ENCODE peak calls at places on chromosome X, in five cellular contexts. A, M, Z, S and P are unnamed samples.

GRCh38 chrX:132452911-132453550 is 35.8 kb downstream of the MBNL3 start:
- DNase-seq in A (no peak), Z (no peak), M (no peak), S (no peak), P (no peak)

GRCh38 chrX:120791013-120791643 is 84.5 kb downstream of the CT47B1 start:
- DNase-seq in A (no peak), M (peak; percentile 47), S (no peak), Z (peak; percentile 73), P (peak; percentile 85)

GRCh38 chrX:36431819-36432218 is 512.3 kb downstream of the CFAP47 start:
- DNase-seq in S (no peak), Z (no peak), A (no peak), M (peak; percentile 0), P (peak; percentile 82)

GRCh38 chrX:138885886-138886285 is 174.4 kb upstream of the FGF13 start:
- DNase-seq in Z (peak; percentile 54), M (peak; percentile 56), A (no peak), S (no peak), P (peak; percentile 9)

GRCh38 chrX:129706395-129707072 is 32.2 kb upstream of the XPNPEP2 start:
- DNase-seq in A (no peak), Z (no peak), S (no peak), M (no peak), P (peak; percentile 59)

GRCh38 chrX:30935985-30936384 is 46.9 kb upstream of the TAB3 start:
- DNase-seq in M (peak; percentile 20), A (no peak), Z (peak; percentile 31), S (no peak), P (peak; percentile 19)

GRCh38 chrX:110989447-110989846 is 106.5 kb upstream of the PAK3 start:
- DNase-seq in M (no peak), S (no peak), Z (no peak), A (no peak), P (no peak)

GRCh38 chrX:78800114-78800513 is 52.6 kb downstream of the LPAR4 start:
- DNase-seq in A (no peak), Z (no peak), S (no peak), M (no peak), P (no peak)

GRCh38 chrX:12042615-12043014 is 95.7 kb upstream of the FRMPD4 start:
- DNase-seq in S (no peak), A (no peak), M (no peak), Z (no peak), P (peak; percentile 0)

GRCh38 chrX:148878371-148878770 is 378.0 kb downstream of the AFF2 start:
- DNase-seq in Z (peak; percentile 73), M (peak; percentile 59), A (no peak), S (no peak), P (peak; percentile 81)

GRCh38 chrX:149248073-149248625 is 257.0 kb downstream of the IDS start:
- DNase-seq in A (no peak), M (no peak), Z (no peak), S (no peak), P (peak; percentile 79)

GRCh38 chrX:103830848-103831247 is 1.2 kb downstream of the RAB9B start:
- DNase-seq in A (no peak), Z (no peak), S (no peak), M (no peak), P (no peak)

GRCh38 chrX:1486749-1487361 is 34.1 kb upstream of the ASMTL start:
- DNase-seq in M (no peak), S (no peak), A (no peak), Z (no peak), P (peak; percentile 50)

GRCh38 chrX:47746446-47746845 is 87.5 kb upstream of the UXT start:
- DNase-seq in Z (no peak), S (no peak), A (no peak), M (no peak), P (no peak)

GRCh38 chrX:106177982-106178321 is 9.8 kb downstream of the PWWP3B start:
- DNase-seq in S (no peak), M (no peak), Z (no peak), A (no peak), P (no peak)

GRCh38 chrX:151984328-151984727 is 9.9 kb upstream of the GABRE start:
- DNase-seq in A (no peak), S (no peak), Z (peak; percentile 92), M (peak; percentile 90), P (peak; percentile 74)